ENCODE peak calls at places on chromosome 16, in four cellular contexts. H, K, F and Y are unnamed samples. For H3K4me1 and H3K36me3, the result is how much of the 10 kb centered on the place peaks cover.

GRCh38 chr16:3150346-3151218 is 15.8 kb downstream of the ZNF213 start:
- DNase-seq in H (peak), K (peak), F (peak), Y (peak)

GRCh38 chr16:57471852-57472664 is 9.6 kb downstream of the POLR2C start:
- DNase-seq in F (no peak), H (no peak), K (no peak), Y (peak)

GRCh38 chr16:19715566-19715965 is 2.5 kb downstream of the KNOP1 start:
- DNase-seq in K (no peak), H (no peak), F (no peak), Y (no peak)

GRCh38 chr16:53369921-53370320 is 64.3 kb upstream of the RBL2 start:
- DNase-seq in F (no peak), K (no peak), H (no peak), Y (no peak)

GRCh38 chr16:67736858-67737257 is 17.7 kb upstream of the GFOD2 start:
- DNase-seq in K (no peak), H (no peak), F (no peak), Y (no peak)

GRCh38 chr16:87002717-87003413 is 314.3 kb downstream of the C16orf95 start:
- DNase-seq in K (no peak), H (no peak), F (no peak), Y (no peak)

GRCh38 chr16:68752602-68753001 is 15.5 kb downstream of the CDH1 start:
- DNase-seq in K (peak), F (no peak), H (no peak), Y (no peak)

GRCh38 chr16:9050102-9050830 is 41.2 kb upstream of the HAPSTR1 start:
- DNase-seq in H (no peak), F (no peak), K (no peak), Y (peak)

GRCh38 chr16:67144943-67145342 is 5.9 kb downstream of the B3GNT9 start:
- DNase-seq in F (no peak), H (no peak), K (no peak), Y (no peak)

GRCh38 chr16:29254676-29255495 is 151.6 kb downstream of the NPIPB11 start:
- DNase-seq in F (no peak), H (no peak), K (no peak), Y (no peak)

GRCh38 chr16:14529010-14529669 is 100.9 kb downstream of the PARN start:
- DNase-seq in K (peak), H (peak), F (peak), Y (peak)

GRCh38 chr16:1130382-1130781 is 22.5 kb upstream of the CACNA1H start:
- DNase-seq in K (no peak), F (no peak), H (no peak), Y (no peak)

GRCh38 chr16:28064150-28064549 is 636 bp upstream of the GSG1L start:
- DNase-seq in K (no peak), H (no peak), F (no peak), Y (no peak)

GRCh38 chr16:52613508-52613907 is 66.6 kb upstream of the TOX3 start:
- DNase-seq in H (no peak), F (no peak), K (no peak), Y (no peak)

GRCh38 chr16:85192233-85192632 is 80.0 kb upstream of the CIBAR2 start:
- DNase-seq in F (no peak), K (no peak), H (no peak), Y (no peak)

GRCh38 chr16:35102780-35103403 is 1643.5 kb downstream of the TP53TG3F start:
- DNase-seq in K (no peak), H (no peak), F (no peak), Y (no peak)

GRCh38 chr16:50303605-50304466 is 37.5 kb downstream of the ADCY7 start:
- DNase-seq in H (peak), F (no peak), K (no peak), Y (no peak)

GRCh38 chr16:104355-104754 is 26.3 kb downstream of the MPG start:
- DNase-seq in K (no peak), F (no peak), H (no peak), Y (no peak)

GRCh38 chr16:19175492-19176262 is 7.6 kb downstream of the SYT17 start:
- DNase-seq in F (no peak), H (no peak), K (no peak), Y (no peak)

DNA sequence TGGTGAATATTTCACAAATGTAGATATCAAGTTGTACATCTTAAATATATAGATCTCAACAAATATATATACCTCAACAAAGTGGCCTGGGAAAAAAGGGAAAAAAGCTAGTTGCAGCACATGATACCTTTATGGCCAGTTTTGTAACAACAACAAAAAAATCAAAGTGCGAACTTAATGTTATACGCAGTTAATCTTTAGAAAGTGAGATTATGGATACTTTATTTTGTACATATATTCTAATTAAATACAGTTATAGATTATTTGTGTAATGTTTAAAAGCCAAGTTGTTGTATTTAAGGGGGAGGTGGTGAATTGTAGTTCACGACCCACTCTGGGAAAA is 385 bp upstream of the ZFP1 start:
- DNase-seq in F (no peak), K (no peak), H (no peak), Y (no peak)
- H3K4me1 ChIP-seq in F (under half), K (under half), H (under half), Y (under half)

DNA sequence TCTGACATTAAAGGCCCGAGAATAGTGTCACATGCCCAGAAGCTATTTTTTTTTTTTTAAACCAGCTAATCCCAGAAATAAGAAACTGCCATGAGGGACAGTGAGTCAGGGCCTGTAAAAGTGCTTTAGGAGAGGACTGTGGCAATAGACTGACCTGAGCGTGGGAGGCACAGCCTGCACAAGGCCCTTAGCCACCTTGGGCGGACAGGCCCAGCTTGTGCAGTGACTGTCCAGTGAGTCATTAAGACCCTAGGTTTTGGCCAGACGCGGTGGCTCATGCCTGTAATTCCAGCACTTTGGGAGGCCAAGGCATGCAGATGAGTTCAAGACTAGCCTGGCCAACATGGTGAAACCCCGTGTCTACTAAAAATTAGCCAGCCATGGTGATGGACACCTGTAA is 343.0 kb upstream of the ZFHX3 start:
- DNase-seq in F (no peak), H (no peak), K (no peak), Y (no peak)
- H3K36me3 ChIP-seq in F (under half), H (under half), K (under half), Y (under half)

DNA sequence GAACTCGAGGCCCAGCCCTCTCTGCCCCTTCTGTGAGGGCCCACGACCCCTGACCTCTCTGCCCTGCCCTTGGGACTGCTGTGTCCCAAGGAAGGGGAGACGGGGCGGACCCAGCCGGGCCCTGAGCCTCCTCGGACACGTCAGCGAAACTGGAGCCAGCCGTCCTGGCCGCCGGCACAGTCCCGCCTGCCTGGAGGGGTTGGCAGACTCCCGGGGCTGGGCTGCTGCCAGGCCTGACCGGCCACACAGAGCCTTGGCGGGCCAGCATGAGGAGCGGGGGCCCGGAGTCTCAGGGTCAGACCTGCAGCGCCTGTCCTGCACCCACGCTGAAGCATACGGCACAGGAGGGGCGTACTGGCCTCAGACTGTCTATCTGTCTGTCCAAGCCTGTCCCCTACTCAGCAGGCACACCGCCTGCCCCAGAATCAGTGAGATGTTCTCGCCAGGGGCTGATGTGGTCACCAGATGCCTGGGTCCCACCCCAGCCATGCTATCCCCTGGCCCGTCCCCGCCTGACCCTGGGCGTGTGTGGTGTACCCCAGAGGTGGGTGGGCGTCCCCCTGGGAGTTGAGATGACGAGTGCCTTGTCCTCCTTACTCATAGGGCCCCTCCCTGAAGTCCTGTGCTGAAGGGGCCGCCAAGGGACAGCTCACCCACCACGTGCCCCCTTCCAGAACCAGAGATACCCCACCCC is 4.6 kb downstream of the VASN start:
- DNase-seq in K (no peak), H (peak), F (no peak), Y (peak)
- H3K4me1 ChIP-seq in K (under half), H (under half), F (under half), Y (under half)

DNA sequence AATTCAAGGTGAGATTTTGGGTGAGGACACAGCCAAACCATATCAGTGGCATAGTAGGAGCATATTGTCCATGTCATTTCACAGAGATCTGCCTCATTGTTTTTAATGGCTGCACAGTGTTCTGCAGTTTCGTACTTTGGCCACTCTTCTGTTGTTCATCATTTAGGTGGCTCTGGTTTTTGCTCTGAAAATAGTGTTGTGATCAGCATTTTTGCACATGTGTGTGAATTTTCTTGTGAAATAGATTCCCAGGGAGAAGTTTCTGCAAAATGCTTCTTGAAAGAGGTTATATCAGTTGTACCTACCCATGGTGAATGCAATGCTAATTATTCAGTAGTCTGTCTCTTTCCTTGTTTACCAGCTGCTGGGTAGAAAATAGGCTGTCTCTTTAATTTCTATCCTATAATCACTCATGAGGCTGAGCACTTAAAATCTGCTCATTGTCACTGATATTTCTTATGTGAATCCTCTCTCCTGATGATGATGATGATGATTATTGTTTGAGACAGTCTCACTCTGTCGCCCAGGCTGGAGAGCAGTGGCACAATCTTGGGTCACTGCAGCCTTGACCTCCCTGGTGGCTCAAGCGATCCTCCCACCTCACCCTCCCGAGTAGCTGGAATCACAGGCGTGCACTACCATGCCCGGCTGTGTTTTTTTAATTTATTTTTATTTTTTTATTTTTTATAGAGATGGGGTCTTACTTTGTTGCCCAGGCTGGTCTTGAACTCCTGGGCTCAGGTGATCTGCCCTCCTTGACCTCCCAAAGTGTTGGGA is 10.5 kb downstream of the LCMT1 start:
- DNase-seq in F (no peak), H (no peak), K (no peak), Y (no peak)
- H3K36me3 ChIP-seq in F (under half), H (under half), K (under half), Y (under half)